ENCODE peak calls at places on chromosome X, in nine cellular contexts. One of them, this sample, is unnamed.
A peak's percentile ranks its signal among the peaks of the same experiment; 100 is the strongest.

GRCh38 chrX:22740836-22741235 is 258.9 kb upstream of the DDX53 start:
- DNase-seq in cardiac muscle cell: no peak
- DNase-seq in PC-9: no peak
- DNase-seq in GM23338: no peak
- DNase-seq in colonic mucosa: no peak
- DNase-seq in right lobe of liver: no peak
- DNase-seq in tibial nerve: no peak
- DNase-seq in spleen: no peak
- DNase-seq in adrenal gland: no peak
- DNase-seq in this sample: no peak

GRCh38 chrX:27599928-27600327 is 9.8 kb downstream of the DCAF8L2 start:
- DNase-seq in cardiac muscle cell: peak; percentile 56
- DNase-seq in PC-9: no peak
- DNase-seq in GM23338: no peak
- DNase-seq in colonic mucosa: no peak
- DNase-seq in right lobe of liver: no peak
- DNase-seq in tibial nerve: no peak
- DNase-seq in spleen: no peak
- DNase-seq in adrenal gland: no peak
- DNase-seq in this sample: no peak

GRCh38 chrX:69133561-69134542 is 31.4 kb downstream of the PJA1 start:
- DNase-seq in cardiac muscle cell: peak; percentile 84
- DNase-seq in PC-9: peak; percentile 37
- DNase-seq in GM23338: peak; percentile 86
- DNase-seq in colonic mucosa: peak; percentile 21
- DNase-seq in right lobe of liver: no peak
- DNase-seq in tibial nerve: peak; percentile 11
- DNase-seq in spleen: no peak
- DNase-seq in adrenal gland: peak; percentile 38
- DNase-seq in this sample: peak; percentile 70

GRCh38 chrX:21989415-21989814 is 42.7 kb upstream of the PHEX start:
- DNase-seq in cardiac muscle cell: no peak
- DNase-seq in PC-9: no peak
- DNase-seq in GM23338: no peak
- DNase-seq in colonic mucosa: no peak
- DNase-seq in right lobe of liver: no peak
- DNase-seq in tibial nerve: no peak
- DNase-seq in spleen: no peak
- DNase-seq in adrenal gland: no peak
- DNase-seq in this sample: no peak

GRCh38 chrX:20265726-20266681 is 705 bp downstream of the RPS6KA3 start:
- DNase-seq in cardiac muscle cell: no peak
- DNase-seq in PC-9: peak; percentile 18
- DNase-seq in GM23338: peak; percentile 13
- DNase-seq in colonic mucosa: peak; percentile 27
- DNase-seq in right lobe of liver: peak; percentile 59
- DNase-seq in tibial nerve: peak; percentile 4
- DNase-seq in spleen: peak; percentile 87
- DNase-seq in adrenal gland: peak; percentile 38
- DNase-seq in this sample: peak; percentile 24

GRCh38 chrX:6149231-6149870 is 79.3 kb downstream of the NLGN4X start:
- DNase-seq in cardiac muscle cell: no peak
- DNase-seq in PC-9: no peak
- DNase-seq in GM23338: no peak
- DNase-seq in colonic mucosa: no peak
- DNase-seq in right lobe of liver: no peak
- DNase-seq in tibial nerve: no peak
- DNase-seq in spleen: no peak
- DNase-seq in adrenal gland: no peak
- DNase-seq in this sample: no peak

GRCh38 chrX:43940811-43941210 is 32.4 kb downstream of the NDP start:
- DNase-seq in cardiac muscle cell: peak; percentile 56
- DNase-seq in PC-9: no peak
- DNase-seq in GM23338: peak; percentile 20
- DNase-seq in colonic mucosa: no peak
- DNase-seq in right lobe of liver: no peak
- DNase-seq in tibial nerve: no peak
- DNase-seq in spleen: no peak
- DNase-seq in adrenal gland: peak; percentile 24
- DNase-seq in this sample: no peak

GRCh38 chrX:43317378-43317777 is 338.7 kb upstream of the MAOA start:
- DNase-seq in cardiac muscle cell: no peak
- DNase-seq in PC-9: no peak
- DNase-seq in GM23338: no peak
- DNase-seq in colonic mucosa: no peak
- DNase-seq in right lobe of liver: no peak
- DNase-seq in tibial nerve: no peak
- DNase-seq in spleen: no peak
- DNase-seq in adrenal gland: no peak
- DNase-seq in this sample: no peak

GRCh38 chrX:13471269-13471668 is 98.1 kb upstream of the EGFL6 start:
- DNase-seq in cardiac muscle cell: no peak
- DNase-seq in PC-9: no peak
- DNase-seq in GM23338: no peak
- DNase-seq in colonic mucosa: no peak
- DNase-seq in right lobe of liver: no peak
- DNase-seq in tibial nerve: no peak
- DNase-seq in spleen: no peak
- DNase-seq in adrenal gland: no peak
- DNase-seq in this sample: peak; percentile 96

GRCh38 chrX:130165181-130165702 is 399 bp downstream of the AIFM1 start:
- DNase-seq in cardiac muscle cell: peak; percentile 61
- DNase-seq in PC-9: no peak
- DNase-seq in GM23338: no peak
- DNase-seq in colonic mucosa: no peak
- DNase-seq in right lobe of liver: no peak
- DNase-seq in tibial nerve: no peak
- DNase-seq in spleen: no peak
- DNase-seq in adrenal gland: peak; percentile 62
- DNase-seq in this sample: no peak
- H3K27ac ChIP-seq in cardiac muscle cell: peak overlapping the region; percentile 91
- H3K27ac ChIP-seq in PC-9: peak overlapping the region; percentile 84
- H3K27ac ChIP-seq in GM23338: peak overlapping the region; percentile 55
- H3K27ac ChIP-seq in colonic mucosa: peak overlapping the region; percentile 87
- H3K27ac ChIP-seq in right lobe of liver: peak overlapping the region; percentile 73
- H3K27ac ChIP-seq in tibial nerve: peak overlapping the region; percentile 87
- H3K27ac ChIP-seq in spleen: peak overlapping the region; percentile 90
- H3K27ac ChIP-seq in adrenal gland: peak overlapping the region; percentile 64
- H3K27ac ChIP-seq in this sample: peak overlapping the region; percentile 93

DNA sequence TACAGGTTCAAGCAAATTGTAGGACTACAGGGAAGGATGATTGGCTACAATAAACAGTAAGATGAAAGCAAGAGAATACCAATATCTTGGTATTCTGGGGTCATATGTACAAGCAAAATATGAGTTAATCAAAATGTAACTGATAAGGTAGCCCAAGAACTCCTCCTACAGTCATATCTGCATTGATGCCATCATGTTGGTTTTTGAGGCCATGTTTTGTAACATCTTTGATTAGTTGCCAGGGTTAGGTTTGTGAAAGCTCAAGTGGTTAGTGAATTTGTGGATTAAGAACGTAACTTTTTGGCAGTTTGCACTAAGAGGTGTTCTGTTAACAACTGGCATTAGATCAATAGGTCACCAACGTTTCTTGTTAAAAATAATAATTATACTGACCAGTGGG is 59.6 kb downstream of the USP9X start:
- DNase-seq in cardiac muscle cell: peak; percentile 29
- DNase-seq in PC-9: no peak
- DNase-seq in GM23338: no peak
- DNase-seq in colonic mucosa: no peak
- DNase-seq in right lobe of liver: no peak
- DNase-seq in tibial nerve: no peak
- DNase-seq in spleen: no peak
- DNase-seq in adrenal gland: no peak
- DNase-seq in this sample: no peak
- H3K36me3 ChIP-seq in cardiac muscle cell: peaks cover 53% of the 10 kb centered on the region
- H3K36me3 ChIP-seq in PC-9: no peaks in the 10 kb centered on the region
- H3K36me3 ChIP-seq in GM23338: peaks cover 66% of the 10 kb centered on the region
- H3K36me3 ChIP-seq in colonic mucosa: no peaks in the 10 kb centered on the region
- H3K36me3 ChIP-seq in right lobe of liver: peaks cover 3% of the 10 kb centered on the region
- H3K36me3 ChIP-seq in tibial nerve: no peaks in the 10 kb centered on the region
- H3K36me3 ChIP-seq in spleen: peaks cover 94% of the 10 kb centered on the region
- H3K36me3 ChIP-seq in adrenal gland: no peaks in the 10 kb centered on the region
- H3K36me3 ChIP-seq in this sample: peaks cover 70% of the 10 kb centered on the region

GRCh38 chrX:118117069-118117405 is 427 bp upstream of the KLHL13 start:
- DNase-seq in cardiac muscle cell: no peak
- DNase-seq in PC-9: no peak
- DNase-seq in GM23338: no peak
- DNase-seq in colonic mucosa: no peak
- DNase-seq in right lobe of liver: peak; percentile 54
- DNase-seq in tibial nerve: peak; percentile 5
- DNase-seq in spleen: no peak
- DNase-seq in adrenal gland: peak; percentile 17
- DNase-seq in this sample: no peak
- H3K27ac ChIP-seq in cardiac muscle cell: no peak overlapping the region
- H3K27ac ChIP-seq in PC-9: no peak overlapping the region
- H3K27ac ChIP-seq in GM23338: no peak overlapping the region
- H3K27ac ChIP-seq in colonic mucosa: no peak overlapping the region
- H3K27ac ChIP-seq in right lobe of liver: peak overlapping the region; percentile 10
- H3K27ac ChIP-seq in tibial nerve: peak overlapping the region; percentile 81
- H3K27ac ChIP-seq in spleen: no peak overlapping the region
- H3K27ac ChIP-seq in adrenal gland: no peak overlapping the region
- H3K27ac ChIP-seq in this sample: no peak overlapping the region

GRCh38 chrX:337331-337831 is 18.8 kb upstream of the GTPBP6 start:
- DNase-seq in cardiac muscle cell: no peak
- DNase-seq in PC-9: no peak
- DNase-seq in GM23338: no peak
- DNase-seq in colonic mucosa: no peak
- DNase-seq in right lobe of liver: peak; percentile 28
- DNase-seq in tibial nerve: no peak
- DNase-seq in spleen: peak; percentile 67
- DNase-seq in adrenal gland: no peak
- DNase-seq in this sample: no peak

GRCh38 chrX:334971-335757 is 16.6 kb upstream of the GTPBP6 start:
- DNase-seq in cardiac muscle cell: no peak
- DNase-seq in PC-9: no peak
- DNase-seq in GM23338: no peak
- DNase-seq in colonic mucosa: no peak
- DNase-seq in right lobe of liver: peak; percentile 49
- DNase-seq in tibial nerve: no peak
- DNase-seq in spleen: peak; percentile 66
- DNase-seq in adrenal gland: no peak
- DNase-seq in this sample: peak; percentile 5

GRCh38 chrX:334331-334891 is 15.8 kb upstream of the GTPBP6 start:
- DNase-seq in cardiac muscle cell: no peak
- DNase-seq in PC-9: no peak
- DNase-seq in GM23338: no peak
- DNase-seq in colonic mucosa: no peak
- DNase-seq in right lobe of liver: peak; percentile 43
- DNase-seq in tibial nerve: no peak
- DNase-seq in spleen: peak; percentile 72
- DNase-seq in adrenal gland: no peak
- DNase-seq in this sample: peak; percentile 5

GRCh38 chrX:335758-336155 is 17.2 kb upstream of the GTPBP6 start:
- DNase-seq in cardiac muscle cell: no peak
- DNase-seq in PC-9: no peak
- DNase-seq in GM23338: no peak
- DNase-seq in colonic mucosa: no peak
- DNase-seq in right lobe of liver: peak; percentile 36
- DNase-seq in tibial nerve: no peak
- DNase-seq in spleen: peak; percentile 65
- DNase-seq in adrenal gland: no peak
- DNase-seq in this sample: peak; percentile 1

GRCh38 chrX:336227-336626 is 17.6 kb upstream of the GTPBP6 start:
- DNase-seq in cardiac muscle cell: no peak
- DNase-seq in PC-9: no peak
- DNase-seq in GM23338: no peak
- DNase-seq in colonic mucosa: no peak
- DNase-seq in right lobe of liver: peak; percentile 21
- DNase-seq in tibial nerve: no peak
- DNase-seq in spleen: peak; percentile 51
- DNase-seq in adrenal gland: no peak
- DNase-seq in this sample: no peak
- H3K36me3 ChIP-seq in cardiac muscle cell: peaks cover 5% of the 10 kb centered on the region
- H3K36me3 ChIP-seq in PC-9: no peaks in the 10 kb centered on the region
- H3K36me3 ChIP-seq in GM23338: no peaks in the 10 kb centered on the region
- H3K36me3 ChIP-seq in colonic mucosa: no peaks in the 10 kb centered on the region
- H3K36me3 ChIP-seq in right lobe of liver: no peaks in the 10 kb centered on the region
- H3K36me3 ChIP-seq in tibial nerve: no peaks in the 10 kb centered on the region
- H3K36me3 ChIP-seq in spleen: peaks cover 76% of the 10 kb centered on the region
- H3K36me3 ChIP-seq in adrenal gland: no peaks in the 10 kb centered on the region
- H3K36me3 ChIP-seq in this sample: peaks cover 23% of the 10 kb centered on the region

GRCh38 chrX:103730746-103731508 is 20.2 kb downstream of the TMEM31 start:
- DNase-seq in cardiac muscle cell: peak; percentile 94
- DNase-seq in PC-9: no peak
- DNase-seq in GM23338: no peak
- DNase-seq in colonic mucosa: no peak
- DNase-seq in right lobe of liver: no peak
- DNase-seq in tibial nerve: peak; percentile 6
- DNase-seq in spleen: no peak
- DNase-seq in adrenal gland: no peak
- DNase-seq in this sample: no peak
- H3K27ac ChIP-seq in cardiac muscle cell: no peak overlapping the region
- H3K27ac ChIP-seq in PC-9: no peak overlapping the region
- H3K27ac ChIP-seq in GM23338: no peak overlapping the region
- H3K27ac ChIP-seq in colonic mucosa: no peak overlapping the region
- H3K27ac ChIP-seq in right lobe of liver: no peak overlapping the region
- H3K27ac ChIP-seq in tibial nerve: no peak overlapping the region
- H3K27ac ChIP-seq in spleen: no peak overlapping the region
- H3K27ac ChIP-seq in adrenal gland: no peak overlapping the region
- H3K27ac ChIP-seq in this sample: no peak overlapping the region

DNA sequence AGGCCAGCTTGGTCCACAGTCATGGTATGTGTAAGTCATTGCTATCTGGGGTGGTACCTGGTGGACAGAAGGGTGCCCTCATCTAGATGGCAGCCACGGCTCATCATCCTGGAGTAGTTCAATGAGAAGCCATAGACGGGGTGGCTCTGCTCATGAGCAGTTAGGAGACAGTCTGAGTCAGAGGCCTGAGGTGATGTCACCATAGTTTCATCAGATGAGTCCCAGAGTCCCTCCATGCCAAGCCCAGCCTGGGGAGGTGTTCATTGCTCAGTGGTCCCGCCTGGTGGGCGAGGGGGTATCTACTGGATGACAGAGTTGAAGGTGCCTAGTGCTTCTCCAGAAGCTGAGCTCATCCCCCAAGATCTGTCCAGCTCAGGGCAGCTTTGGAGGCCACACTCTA is 49.8 kb downstream of the DLG3 start:
- DNase-seq in cardiac muscle cell: no peak
- DNase-seq in PC-9: no peak
- DNase-seq in GM23338: no peak
- DNase-seq in colonic mucosa: no peak
- DNase-seq in right lobe of liver: no peak
- DNase-seq in tibial nerve: no peak
- DNase-seq in spleen: no peak
- DNase-seq in adrenal gland: no peak
- DNase-seq in this sample: no peak
- H3K36me3 ChIP-seq in cardiac muscle cell: peaks cover 9% of the 10 kb centered on the region
- H3K36me3 ChIP-seq in PC-9: peaks cover 4% of the 10 kb centered on the region
- H3K36me3 ChIP-seq in GM23338: no peaks in the 10 kb centered on the region
- H3K36me3 ChIP-seq in colonic mucosa: no peaks in the 10 kb centered on the region
- H3K36me3 ChIP-seq in right lobe of liver: no peaks in the 10 kb centered on the region
- H3K36me3 ChIP-seq in tibial nerve: no peaks in the 10 kb centered on the region
- H3K36me3 ChIP-seq in spleen: peaks cover 62% of the 10 kb centered on the region
- H3K36me3 ChIP-seq in adrenal gland: no peaks in the 10 kb centered on the region
- H3K36me3 ChIP-seq in this sample: peaks cover 31% of the 10 kb centered on the region

DNA sequence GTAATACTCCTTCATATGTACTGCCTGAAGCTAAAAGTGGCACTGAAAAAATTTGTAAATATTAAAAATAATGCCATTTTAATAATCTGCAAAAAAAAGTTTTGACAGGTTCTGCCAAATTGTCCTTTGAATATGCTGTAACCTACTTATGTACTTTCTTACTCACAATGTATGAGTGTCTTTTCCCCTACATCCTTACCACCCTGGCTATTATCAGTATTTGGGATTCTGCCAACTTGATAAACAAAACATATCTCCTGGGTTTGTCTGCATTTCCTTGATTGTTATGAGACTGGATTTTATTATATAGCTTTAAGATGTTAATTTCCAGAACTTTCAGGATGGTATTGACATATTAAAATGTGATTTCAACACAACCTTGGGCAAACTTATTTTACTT is 187.9 kb downstream of the CHM start:
- DNase-seq in cardiac muscle cell: peak; percentile 2
- DNase-seq in PC-9: no peak
- DNase-seq in GM23338: no peak
- DNase-seq in colonic mucosa: no peak
- DNase-seq in right lobe of liver: no peak
- DNase-seq in tibial nerve: no peak
- DNase-seq in spleen: no peak
- DNase-seq in adrenal gland: no peak
- DNase-seq in this sample: no peak
- H3K27ac ChIP-seq in cardiac muscle cell: no peak overlapping the region
- H3K27ac ChIP-seq in PC-9: no peak overlapping the region
- H3K27ac ChIP-seq in GM23338: no peak overlapping the region
- H3K27ac ChIP-seq in colonic mucosa: no peak overlapping the region
- H3K27ac ChIP-seq in right lobe of liver: no peak overlapping the region
- H3K27ac ChIP-seq in tibial nerve: no peak overlapping the region
- H3K27ac ChIP-seq in spleen: no peak overlapping the region
- H3K27ac ChIP-seq in adrenal gland: no peak overlapping the region
- H3K27ac ChIP-seq in this sample: no peak overlapping the region

This sample was measured in WERI-Rb-1.